ENCODE peak calls at places on chromosomes 2 and 18, in four cellular contexts. Y is GM06990, H is HL-60, U is IMR-90. V is an unnamed sample.

GRCh38 chr18:46542545-46542944 is 114.5 kb downstream of the LOXHD1 start:
- DNase-seq in Y (no peak), H (no peak), U (no peak), V (peak; percentile 2)

GRCh38 chr2:217714268-217714643 is 288.5 kb downstream of the TNS1 start:
- DNase-seq in H (no peak), Y (no peak), U (peak; percentile 56), V (peak; percentile 43)

GRCh38 chr18:37452697-37453385 is 112.8 kb downstream of the CELF4 start:
- DNase-seq in U (no peak), Y (no peak), H (no peak), V (peak; percentile 14)

GRCh38 chr2:161961046-161961445 is 113.0 kb downstream of the DPP4 start:
- DNase-seq in Y (no peak), U (no peak), H (no peak), V (no peak)

GRCh38 chr2:232300894-232301387 is 77.6 kb upstream of the ALPP start:
- DNase-seq in Y (no peak), H (no peak), U (peak; percentile 29), V (no peak)

GRCh38 chr2:144625216-144626010 is 105.5 kb upstream of the ZEB2 start:
- DNase-seq in U (no peak), H (no peak), Y (no peak), V (no peak)

GRCh38 chr2:43210467-43211303 is 15.7 kb downstream of the ZFP36L2 start:
- DNase-seq in U (peak; percentile 92), Y (no peak), H (peak; percentile 100), V (peak; percentile 86)

GRCh38 chr18:21910906-21911305 is 170.3 kb downstream of the MIB1 start:
- DNase-seq in U (no peak), Y (no peak), H (no peak), V (no peak)

GRCh38 chr2:144426981-144427479 is 92.9 kb downstream of the ZEB2 start:
- DNase-seq in Y (no peak), H (no peak), U (peak; percentile 89), V (peak; percentile 63)

GRCh38 chr2:238143239-238143951 is 4.9 kb downstream of the KLHL30 start:
- DNase-seq in H (no peak), U (peak; percentile 47), Y (no peak), V (no peak)

GRCh38 chr2:60414731-60415130 is 138.7 kb downstream of the BCL11A start:
- DNase-seq in Y (no peak), U (peak; percentile 70), H (no peak), V (peak; percentile 15)

GRCh38 chr2:33220533-33220932 is 255.9 kb upstream of the RASGRP3 start:
- DNase-seq in H (no peak), U (no peak), Y (no peak), V (no peak)

GRCh38 chr2:64524604-64525322 is 635 bp downstream of the AFTPH start:
- DNase-seq in U (peak; percentile 7), Y (peak; percentile 59), H (no peak), V (peak; percentile 5)

GRCh38 chr2:203878060-203878459 is 10.5 kb downstream of the CTLA4 start:
- DNase-seq in Y (no peak), U (no peak), H (no peak), V (no peak)

GRCh38 chr2:39623916-39624315 is 41.8 kb upstream of the TMEM178A start:
- DNase-seq in Y (no peak), H (no peak), U (no peak), V (no peak)

GRCh38 chr2:181037922-181038321 is 57.5 kb downstream of the UBE2E3 start:
- DNase-seq in H (no peak), U (peak; percentile 90), Y (no peak), V (peak; percentile 28)

GRCh38 chr18:77061946-77062517 is 70.6 kb downstream of the MBP start:
- DNase-seq in H (no peak), Y (no peak), U (no peak), V (no peak)

GRCh38 chr2:70805987-70806386 is 14.4 kb downstream of the CLEC4F start:
- DNase-seq in H (no peak), Y (no peak), U (no peak), V (no peak)

GRCh38 chr2:27308359-27308875 is at the start of gene UCN:
- DNase-seq in Y (no peak), H (no peak), U (peak; percentile 34), V (peak; percentile 36)

GRCh38 chr2:134142341-134142738 is 111.5 kb upstream of the MGAT5 start:
- DNase-seq in Y (no peak), H (no peak), U (no peak), V (no peak)

GRCh38 chr2:114354199-114354598 is 88.2 kb upstream of the DPP10 start:
- DNase-seq in H (no peak), Y (no peak), U (no peak), V (no peak)

GRCh38 chr2:20667151-20667530 is 197 bp downstream of the GDF7 start:
- DNase-seq in U (no peak), Y (no peak), H (no peak), V (no peak)
- H3K4me3 ChIP-seq in U (peak overlapping the region; percentile 20), Y (peak overlapping the region; percentile 62), H (peak overlapping the region; percentile 34), V (peak overlapping the region; percentile 49)

GRCh38 chr2:71831208-71831577 is 316.5 kb downstream of the CYP26B1 start:
- DNase-seq in Y (no peak), H (no peak), U (peak; percentile 80), V (peak; percentile 90)

GRCh38 chr2:71832388-71832787 is 315.3 kb downstream of the CYP26B1 start:
- DNase-seq in U (no peak), H (no peak), Y (no peak), V (no peak)

GRCh38 chr2:71833272-71833671 is 314.4 kb downstream of the CYP26B1 start:
- DNase-seq in U (no peak), Y (no peak), H (no peak), V (no peak)

GRCh38 chr2:71832844-71833243 is 314.8 kb downstream of the CYP26B1 start:
- DNase-seq in H (no peak), U (no peak), Y (no peak), V (no peak)

DNA sequence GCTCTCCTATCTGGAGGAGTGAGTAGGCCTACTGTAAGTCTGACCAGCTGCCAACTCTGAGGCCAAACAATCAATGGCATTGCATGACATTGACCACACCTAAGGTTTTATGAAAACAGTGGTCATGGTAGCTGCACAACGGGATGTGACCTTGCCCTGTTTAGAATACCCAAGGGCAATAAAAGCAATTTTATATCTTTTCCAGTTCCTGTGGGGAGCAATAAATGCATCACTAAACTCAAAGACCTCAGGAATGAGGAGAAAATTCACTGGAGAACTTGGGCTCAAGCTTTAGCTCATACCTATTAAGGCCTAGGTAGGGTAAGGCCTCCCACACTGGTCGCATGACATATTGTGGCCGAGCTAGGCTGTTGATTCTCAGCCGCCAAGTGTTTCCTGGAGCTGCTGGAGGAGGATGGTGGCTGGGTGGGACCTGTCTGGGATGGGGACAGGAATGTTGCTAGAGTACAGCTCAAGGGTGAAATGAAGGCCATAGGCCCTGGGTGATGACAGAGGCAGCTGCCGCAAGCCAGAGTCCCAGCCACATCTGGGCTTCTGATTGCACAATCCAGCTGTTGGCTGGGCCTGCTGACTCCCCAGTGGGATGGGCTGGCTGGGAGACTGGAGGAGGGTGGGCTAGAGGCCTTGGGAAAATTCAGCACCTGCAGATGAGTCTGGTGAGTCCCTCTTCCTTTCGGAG is 313.7 kb downstream of the CYP26B1 start:
- DNase-seq in H (no peak), U (no peak), Y (no peak), V (peak; percentile 66)
- TF ChIP-seq CTCF in H (no peak), U (no peak), Y (no peak), V (no peak)

GRCh38 chr2:197674060-197674459 is 1.3 kb downstream of the RFTN2 start:
- DNase-seq in H (no peak), U (no peak), Y (no peak), V (no peak)

GRCh38 chr2:197673142-197673541 is 2.2 kb downstream of the RFTN2 start:
- DNase-seq in U (no peak), Y (no peak), H (no peak), V (no peak)

GRCh38 chr2:197672494-197672893 is 2.9 kb downstream of the RFTN2 start:
- DNase-seq in Y (no peak), U (no peak), H (no peak), V (no peak)

GRCh38 chr2:197674546-197674945 is 841 bp downstream of the RFTN2 start:
- DNase-seq in Y (no peak), H (no peak), U (peak; percentile 26), V (peak; percentile 16)

DNA sequence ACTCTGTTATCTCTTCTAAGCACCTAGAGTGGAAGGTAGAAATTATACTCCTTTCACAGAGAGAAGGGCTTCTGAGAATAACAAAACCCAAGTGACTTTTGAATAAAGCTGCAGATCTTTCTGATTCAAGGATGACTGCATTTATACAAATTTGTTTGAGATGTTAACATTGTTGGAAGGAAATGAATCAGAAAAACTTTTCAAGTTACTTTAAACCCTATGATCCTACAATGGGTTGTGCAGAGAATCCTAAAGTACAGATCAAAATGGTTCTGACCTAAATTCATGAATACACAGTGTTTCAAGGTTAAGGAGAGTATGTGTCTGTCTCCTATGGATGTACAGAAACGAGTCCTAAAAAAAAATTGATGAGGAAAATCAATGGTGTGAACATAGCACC is 1.8 kb downstream of the RFTN2 start:
- DNase-seq in U (no peak), Y (no peak), H (no peak), V (no peak)
- H3K4me3 ChIP-seq in U (no peak overlapping the region), Y (no peak overlapping the region), H (no peak overlapping the region), V (no peak overlapping the region)

GRCh38 chr2:6212516-6212915 is 520.3 kb downstream of the SOX11 start:
- DNase-seq in U (no peak), H (no peak), Y (no peak), V (no peak)

GRCh38 chr2:6213056-6213780 is 521.0 kb downstream of the SOX11 start:
- DNase-seq in Y (no peak), H (no peak), U (no peak), V (no peak)

GRCh38 chr2:6216234-6216633 is 524.0 kb downstream of the SOX11 start:
- DNase-seq in U (no peak), H (no peak), Y (no peak), V (no peak)

GRCh38 chr2:6215053-6215452 is 522.9 kb downstream of the SOX11 start:
- DNase-seq in H (no peak), U (no peak), Y (no peak), V (no peak)

GRCh38 chr2:6214471-6214870 is 522.3 kb downstream of the SOX11 start:
- DNase-seq in H (no peak), U (no peak), Y (no peak), V (no peak)
- TF ChIP-seq CTCF in H (no peak), U (no peak), Y (no peak), V (no peak)

DNA sequence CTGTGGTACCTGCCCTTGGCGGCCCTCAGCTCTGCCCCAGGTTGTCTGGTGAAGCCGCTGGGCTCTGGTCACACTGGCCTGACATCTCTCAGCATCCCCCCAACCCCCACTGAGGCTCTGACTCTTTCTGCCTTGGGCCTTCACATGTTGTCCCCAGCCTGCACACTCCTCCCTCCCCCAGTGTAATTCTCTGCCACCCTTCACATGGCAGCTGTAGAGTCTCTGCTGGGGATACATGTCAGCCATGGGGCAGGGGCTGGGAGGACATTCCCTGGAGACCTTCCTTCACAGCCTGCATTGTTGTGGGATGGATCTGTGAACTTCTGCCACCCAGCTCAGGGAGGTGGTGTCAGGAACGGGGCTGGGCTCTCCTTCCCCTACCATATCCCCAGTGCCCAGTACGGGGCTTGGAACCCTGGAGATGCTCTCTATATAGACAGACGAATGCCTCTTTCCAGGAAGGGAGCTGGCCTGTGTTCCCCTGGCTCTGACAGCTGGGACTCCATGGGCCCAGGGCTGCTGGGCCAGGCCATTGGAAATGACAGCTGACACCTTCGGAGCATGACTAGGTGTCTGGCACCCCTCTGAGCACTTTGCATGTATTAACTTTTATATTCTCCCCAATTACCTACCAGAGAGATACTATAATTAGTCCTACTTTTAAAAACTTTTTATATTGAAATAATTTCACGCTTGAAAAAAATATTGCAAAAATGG is 151.5 kb downstream of the INHBB start:
- DNase-seq in U (no peak), Y (no peak), H (no peak), V (no peak)
- H3K4me3 ChIP-seq in U (no peak overlapping the region), Y (no peak overlapping the region), H (no peak overlapping the region), V (no peak overlapping the region)